ENCODE peak calls at places on chromosomes 3 and 15, in nine cellular contexts. E is Peyer's patch, J is ovary, I is WERI-Rb-1, S is psoas muscle, K is prostate gland, D is Panc1, R is astrocyte, G is lower lobe of right lung. M is an unnamed sample.

GRCh38 chr3:128217702-128218475 is 64.6 kb downstream of the EEFSEC start:
- DNase-seq in E (no peak), J (no peak), I (no peak), S (no peak), K (no peak), D (no peak), R (peak), G (no peak), M (peak)

GRCh38 chr15:40911139-40911538 is 16.9 kb downstream of the VPS18 start:
- DNase-seq in E (peak), J (no peak), I (peak), S (no peak), K (no peak), D (no peak), R (no peak), G (no peak), M (no peak)

GRCh38 chr3:40313975-40314860 is 4.7 kb downstream of the EIF1B start:
- DNase-seq in E (no peak), J (no peak), I (no peak), S (no peak), K (no peak), D (no peak), R (no peak), G (peak), M (no peak)

GRCh38 chr15:73691398-73691797 is 7.2 kb downstream of the CD276 start:
- DNase-seq in E (no peak), J (peak), I (peak), S (peak), K (no peak), D (no peak), R (peak), G (peak), M (peak)

GRCh38 chr15:88655103-88655553 is 16.3 kb downstream of the ISG20 start:
- DNase-seq in E (peak), J (no peak), I (no peak), S (no peak), K (no peak), D (no peak), R (no peak), G (no peak), M (no peak)

GRCh38 chr3:50450135-50450911 is 53.1 kb downstream of the CACNA2D2 start:
- DNase-seq in E (peak), J (peak), I (peak), S (peak), K (peak), D (no peak), R (peak), G (peak), M (peak)

GRCh38 chr3:183222631-183223030 is 30.4 kb upstream of the B3GNT5 start:
- DNase-seq in E (no peak), J (no peak), I (no peak), S (no peak), K (no peak), D (no peak), R (no peak), G (no peak), M (no peak)

GRCh38 chr15:100987143-100987542 is 68.0 kb downstream of the LRRK1 start:
- DNase-seq in E (no peak), J (no peak), I (no peak), S (no peak), K (no peak), D (no peak), R (no peak), G (no peak), M (no peak)

GRCh38 chr3:100776736-100777135 is 67.4 kb downstream of the TFG start:
- DNase-seq in E (no peak), J (no peak), I (peak), S (no peak), K (no peak), D (no peak), R (no peak), G (no peak), M (no peak)

GRCh38 chr3:63613561-63613960 is 38.9 kb upstream of the SNTN start:
- DNase-seq in E (no peak), J (no peak), I (no peak), S (no peak), K (no peak), D (no peak), R (peak), G (no peak), M (no peak)

GRCh38 chr15:70152070-70152480 is 54.4 kb upstream of the TLE3 start:
- DNase-seq in E (no peak), J (no peak), I (no peak), S (peak), K (peak), D (no peak), R (peak), G (no peak), M (peak)

GRCh38 chr15:27427386-27427785 is 456.4 kb downstream of the GABRG3 start:
- DNase-seq in E (no peak), J (no peak), I (no peak), S (no peak), K (no peak), D (no peak), R (no peak), G (no peak), M (no peak)

GRCh38 chr3:127043041-127043641 is 60.2 kb downstream of the PLXNA1 start:
- DNase-seq in E (peak), J (no peak), I (no peak), S (no peak), K (peak), D (no peak), R (peak), G (peak), M (no peak)

GRCh38 chr15:56817266-56817665 is 84.0 kb upstream of the ZNF280D start:
- DNase-seq in E (no peak), J (no peak), I (no peak), S (no peak), K (no peak), D (no peak), R (peak), G (no peak), M (peak)

GRCh38 chr3:43960448-43960840 is 269.7 kb downstream of the ABHD5 start:
- DNase-seq in E (no peak), J (no peak), I (peak), S (no peak), K (no peak), D (no peak), R (no peak), G (no peak), M (peak)

GRCh38 chr15:52651868-52652267 is 27.3 kb downstream of the ATOSA start:
- DNase-seq in E (no peak), J (peak), I (peak), S (peak), K (peak), D (peak), R (peak), G (no peak), M (peak)

GRCh38 chr15:70466895-70467529 is 296.3 kb downstream of the UACA start:
- DNase-seq in E (peak), J (peak), I (peak), S (no peak), K (peak), D (no peak), R (peak), G (peak), M (peak)

GRCh38 chr15:43920815-43921214 is 94.0 kb downstream of the WDR76 start:
- DNase-seq in E (no peak), J (no peak), I (peak), S (no peak), K (no peak), D (no peak), R (peak), G (no peak), M (peak)

GRCh38 chr3:97197830-97198229 is 383.4 kb downstream of the EPHA6 start:
- DNase-seq in E (no peak), J (no peak), I (no peak), S (no peak), K (no peak), D (no peak), R (no peak), G (no peak), M (no peak)

GRCh38 chr15:51108933-51109550 is 14.3 kb upstream of the TNFAIP8L3 start:
- DNase-seq in E (no peak), J (peak), I (no peak), S (no peak), K (no peak), D (no peak), R (peak), G (no peak), M (peak)

GRCh38 chr3:86988235-86988634 is 2.7 kb downstream of the VGLL3 start:
- DNase-seq in E (no peak), J (no peak), I (no peak), S (no peak), K (no peak), D (no peak), R (peak), G (no peak), M (peak)

GRCh38 chr3:172616061-172616461 is 92.8 kb upstream of the TNFSF10 start:
- DNase-seq in E (no peak), J (no peak), I (no peak), S (no peak), K (no peak), D (no peak), R (no peak), G (no peak), M (peak)

GRCh38 chr3:134978658-134979057 is 183.6 kb downstream of the EPHB1 start:
- DNase-seq in E (no peak), J (no peak), I (no peak), S (no peak), K (no peak), D (no peak), R (no peak), G (no peak), M (no peak)

GRCh38 chr3:123026551-123027291 is 842 bp downstream of the SEMA5B start:
- DNase-seq in E (peak), J (peak), I (no peak), S (peak), K (no peak), D (no peak), R (no peak), G (peak), M (no peak)

GRCh38 chr3:53921296-53921695 is 29.6 kb upstream of the SELENOK start:
- DNase-seq in E (no peak), J (no peak), I (no peak), S (no peak), K (no peak), D (no peak), R (no peak), G (no peak), M (peak)

GRCh38 chr3:73365756-73366397 is 258.9 kb downstream of the PDZRN3 start:
- DNase-seq in E (no peak), J (peak), I (no peak), S (peak), K (no peak), D (no peak), R (peak), G (no peak), M (peak)

GRCh38 chr15:74010929-74011540 is 16.5 kb downstream of the PML start:
- DNase-seq in E (no peak), J (no peak), I (no peak), S (no peak), K (no peak), D (no peak), R (no peak), G (no peak), M (peak)

GRCh38 chr3:124635169-124635539 is 95.1 kb upstream of the UMPS start:
- DNase-seq in E (no peak), J (no peak), I (no peak), S (no peak), K (no peak), D (no peak), R (no peak), G (no peak), M (no peak)

GRCh38 chr15:32716216-32716959 is 1.4 kb upstream of the GREM1 start:
- DNase-seq in E (no peak), J (no peak), I (no peak), S (no peak), K (no peak), D (no peak), R (no peak), G (no peak), M (no peak)

GRCh38 chr3:25096536-25096935 is 331.5 kb upstream of the RARB start:
- DNase-seq in E (no peak), J (no peak), I (no peak), S (no peak), K (no peak), D (no peak), R (no peak), G (no peak), M (no peak)

GRCh38 chr3:25094932-25095690 is 333.0 kb upstream of the RARB start:
- DNase-seq in E (no peak), J (no peak), I (no peak), S (no peak), K (no peak), D (no peak), R (no peak), G (no peak), M (peak)

GRCh38 chr3:25090869-25091453 is 337.1 kb upstream of the RARB start:
- DNase-seq in E (no peak), J (no peak), I (no peak), S (no peak), K (no peak), D (no peak), R (no peak), G (no peak), M (no peak)

GRCh38 chr3:25088284-25088683 is 339.8 kb upstream of the RARB start:
- DNase-seq in E (no peak), J (no peak), I (no peak), S (no peak), K (no peak), D (no peak), R (no peak), G (no peak), M (peak)

GRCh38 chr3:25091938-25092337 is 336.1 kb upstream of the RARB start:
- DNase-seq in E (no peak), J (no peak), I (no peak), S (no peak), K (no peak), D (no peak), R (no peak), G (no peak), M (no peak)
- H3K4me3 ChIP-seq in E (no peak), J (no peak), I (no peak), S (no peak), K (no peak), D (no peak), R (no peak), G (no peak), M (no peak)

DNA sequence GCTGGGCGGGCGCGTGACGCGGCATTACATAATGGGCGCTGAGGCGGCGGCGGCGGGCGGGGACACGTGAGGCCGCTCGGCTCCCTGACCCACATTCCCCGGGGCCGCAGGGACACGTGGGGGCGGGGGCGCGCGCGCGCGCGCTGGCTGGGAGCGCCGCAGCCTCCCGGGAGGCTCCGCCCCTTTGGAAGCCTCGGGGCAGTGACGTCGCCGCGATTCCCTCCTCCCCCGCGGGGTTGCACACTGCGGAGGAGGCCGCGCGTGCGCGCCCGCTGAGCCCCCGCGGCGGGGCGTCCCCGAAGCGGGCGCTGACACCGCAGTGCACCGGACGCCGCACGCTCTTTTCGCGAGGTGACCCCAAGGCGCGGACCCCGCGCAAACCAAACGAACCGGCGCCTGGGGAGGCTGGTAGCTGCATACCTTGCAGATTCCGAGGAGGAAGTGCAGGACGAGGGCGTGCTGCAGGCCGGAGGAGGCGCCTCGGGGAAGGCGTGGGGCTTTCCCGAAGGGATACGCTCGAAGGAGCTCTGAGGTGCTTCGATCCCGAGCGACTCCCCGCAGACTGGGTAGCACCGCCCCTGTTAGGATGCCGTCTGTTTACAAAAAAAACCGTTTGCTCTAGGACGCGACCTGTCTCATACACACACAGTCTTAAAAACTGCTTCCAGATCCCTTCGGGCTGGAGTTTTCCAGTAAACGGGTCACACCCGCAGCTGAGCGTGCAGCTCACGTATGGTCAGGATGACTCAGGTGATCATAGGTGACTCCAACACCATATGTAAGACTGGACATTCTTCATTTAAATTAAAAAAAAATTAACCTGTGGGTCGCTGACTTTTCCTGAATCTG is 1.0 kb downstream of the NR1D2 start:
- DNase-seq in E (peak), J (peak), I (peak), S (peak), K (peak), D (peak), R (peak), G (peak), M (peak)
- TF ChIP-seq CTCF in E (peak), J (peak), I (no peak), S (no peak), K (peak), D (no peak), R (no peak), G (no peak), M (no peak)

GRCh38 chr15:22788004-22788403 is 1.6 kb downstream of the NIPA1 start:
- DNase-seq in E (no peak), J (no peak), I (no peak), S (no peak), K (no peak), D (no peak), R (no peak), G (no peak), M (no peak)
- H3K4me3 ChIP-seq in E (no peak), J (no peak), I (no peak), S (no peak), K (no peak), D (peak), R (no peak), G (no peak), M (no peak)

GRCh38 chr3:109224333-109224732 is 87.8 kb downstream of the C3orf85 start:
- DNase-seq in E (peak), J (no peak), I (peak), S (no peak), K (no peak), D (no peak), R (no peak), G (no peak), M (no peak)
- TF ChIP-seq CTCF in E (peak), J (no peak), I (peak), S (no peak), K (no peak), D (peak), R (no peak), G (peak), M (peak)

DNA sequence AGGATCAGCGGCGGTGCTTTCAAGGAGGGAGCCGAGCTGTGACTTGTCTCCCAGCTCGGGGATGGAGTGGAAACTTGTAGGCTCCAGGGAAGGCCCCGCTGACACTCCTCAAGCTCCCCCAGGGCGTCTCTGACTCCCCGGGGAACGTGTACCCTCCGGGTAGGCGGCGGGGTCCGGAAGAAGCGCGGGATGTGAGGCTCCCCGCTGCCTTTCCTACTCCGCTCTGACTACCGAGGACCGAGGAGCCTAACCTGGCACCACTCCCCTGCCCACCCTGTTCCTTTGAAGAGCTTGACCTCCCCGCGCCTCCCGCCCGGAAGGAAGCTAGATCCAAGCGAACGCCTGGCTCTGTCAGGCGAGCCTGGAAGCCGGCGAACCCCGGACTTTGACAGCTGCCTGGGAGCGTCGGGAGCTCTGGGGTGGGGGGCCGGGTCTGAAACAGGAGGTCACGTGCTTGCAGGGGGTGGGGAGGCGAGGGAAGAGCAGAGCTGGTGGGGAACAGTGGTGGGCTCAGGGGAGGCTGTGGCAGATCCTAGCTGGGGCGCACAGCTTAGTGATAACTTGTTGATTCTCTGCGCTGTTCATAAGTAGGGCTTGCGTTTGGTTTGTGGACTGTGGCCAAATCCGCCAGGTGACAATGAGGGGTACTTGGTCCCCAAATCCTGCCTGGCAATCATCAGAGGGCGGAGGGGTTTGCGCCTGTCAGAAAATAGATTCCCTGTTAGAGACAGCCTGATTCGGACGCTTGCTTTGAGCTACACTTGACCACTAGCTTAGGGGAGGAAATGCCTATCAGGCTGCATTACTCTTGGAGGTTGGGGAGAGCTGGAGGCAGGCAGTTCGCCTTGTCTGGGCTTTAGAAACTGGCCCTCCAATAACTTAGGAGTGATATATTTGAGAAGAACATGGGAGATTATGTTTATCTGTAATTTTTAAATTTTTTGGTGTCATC is 1.2 kb downstream of the CLSTN2 start:
- DNase-seq in E (peak), J (peak), I (peak), S (peak), K (peak), D (no peak), R (no peak), G (peak), M (peak)
- H3K4me3 ChIP-seq in E (peak), J (peak), I (peak), S (peak), K (peak), D (peak), R (peak), G (peak), M (peak)